ENCODE peak calls at places on chromosomes 4 and X, in five cellular contexts. One of them, this sample, is unnamed.

GRCh38 chrX:102950908-102951866 is 14.1 kb downstream of the RAB40AL start:
- DNase-seq in T-cell: peak
- DNase-seq in esophagus squamous epithelium: no peak
- DNase-seq in BJ: no peak
- DNase-seq in posterior vena cava: no peak
- DNase-seq in this sample: peak

GRCh38 chr4:54499308-54500074 is 158.3 kb upstream of the KIT start:
- DNase-seq in T-cell: no peak
- DNase-seq in esophagus squamous epithelium: no peak
- DNase-seq in BJ: peak
- DNase-seq in posterior vena cava: no peak
- DNase-seq in this sample: no peak

GRCh38 chr4:72679666-72680065 is 110.6 kb upstream of the ADAMTS3 start:
- DNase-seq in T-cell: no peak
- DNase-seq in esophagus squamous epithelium: no peak
- DNase-seq in BJ: no peak
- DNase-seq in posterior vena cava: no peak
- DNase-seq in this sample: no peak

GRCh38 chrX:38215141-38215540 is 5.5 kb downstream of the SRPX start:
- DNase-seq in T-cell: no peak
- DNase-seq in esophagus squamous epithelium: no peak
- DNase-seq in BJ: peak
- DNase-seq in posterior vena cava: no peak
- DNase-seq in this sample: no peak

GRCh38 chrX:6266041-6266440 is 37.4 kb upstream of the NLGN4X start:
- DNase-seq in T-cell: no peak
- DNase-seq in esophagus squamous epithelium: no peak
- DNase-seq in BJ: no peak
- DNase-seq in posterior vena cava: no peak
- DNase-seq in this sample: no peak

GRCh38 chrX:16476692-16477091 is 173.3 kb upstream of the S100G start:
- DNase-seq in T-cell: no peak
- DNase-seq in esophagus squamous epithelium: no peak
- DNase-seq in BJ: no peak
- DNase-seq in posterior vena cava: no peak
- DNase-seq in this sample: no peak

GRCh38 chrX:78307665-78308064 is 19.7 kb downstream of the CYSLTR1 start:
- DNase-seq in T-cell: no peak
- DNase-seq in esophagus squamous epithelium: no peak
- DNase-seq in BJ: no peak
- DNase-seq in posterior vena cava: no peak
- DNase-seq in this sample: no peak

GRCh38 chr4:3399277-3400194 is 42.2 kb upstream of the HGFAC start:
- DNase-seq in T-cell: no peak
- DNase-seq in esophagus squamous epithelium: no peak
- DNase-seq in BJ: no peak
- DNase-seq in posterior vena cava: no peak
- DNase-seq in this sample: no peak

GRCh38 chr4:73901031-73901430 is 31.8 kb downstream of the CXCL1 start:
- DNase-seq in T-cell: no peak
- DNase-seq in esophagus squamous epithelium: no peak
- DNase-seq in BJ: no peak
- DNase-seq in posterior vena cava: no peak
- DNase-seq in this sample: no peak

GRCh38 chrX:15749642-15750610 is 11.9 kb downstream of the CA5B start:
- DNase-seq in T-cell: peak
- DNase-seq in esophagus squamous epithelium: no peak
- DNase-seq in BJ: no peak
- DNase-seq in posterior vena cava: no peak
- DNase-seq in this sample: peak

GRCh38 chr4:15336410-15337184 is 91.2 kb upstream of the C1QTNF7 start:
- DNase-seq in T-cell: no peak
- DNase-seq in esophagus squamous epithelium: no peak
- DNase-seq in BJ: peak
- DNase-seq in posterior vena cava: no peak
- DNase-seq in this sample: no peak

GRCh38 chr4:41124916-41125548 is 89.3 kb downstream of the APBB2 start:
- DNase-seq in T-cell: no peak
- DNase-seq in esophagus squamous epithelium: no peak
- DNase-seq in BJ: no peak
- DNase-seq in posterior vena cava: no peak
- DNase-seq in this sample: no peak

GRCh38 chr4:87354168-87355102 is 31.8 kb upstream of the HSD17B13 start:
- DNase-seq in T-cell: no peak
- DNase-seq in esophagus squamous epithelium: no peak
- DNase-seq in BJ: no peak
- DNase-seq in posterior vena cava: no peak
- DNase-seq in this sample: no peak

GRCh38 chr4:156775803-156776202 is 195.8 kb downstream of the PDGFC start:
- DNase-seq in T-cell: no peak
- DNase-seq in esophagus squamous epithelium: no peak
- DNase-seq in BJ: no peak
- DNase-seq in posterior vena cava: no peak
- DNase-seq in this sample: no peak

GRCh38 chrX:68994135-68994882 is 165.5 kb downstream of the EFNB1 start:
- DNase-seq in T-cell: no peak
- DNase-seq in esophagus squamous epithelium: no peak
- DNase-seq in BJ: no peak
- DNase-seq in posterior vena cava: no peak
- DNase-seq in this sample: no peak

GRCh38 chrX:318739-319578 is at the start of gene GTPBP6:
- DNase-seq in T-cell: peak
- DNase-seq in esophagus squamous epithelium: no peak
- DNase-seq in BJ: peak
- DNase-seq in posterior vena cava: peak
- DNase-seq in this sample: peak

GRCh38 chr4:82934441-82934840 is 33.9 kb downstream of the THAP9 start:
- DNase-seq in T-cell: no peak
- DNase-seq in esophagus squamous epithelium: no peak
- DNase-seq in BJ: no peak
- DNase-seq in posterior vena cava: no peak
- DNase-seq in this sample: no peak

GRCh38 chr4:108172780-108173598 is 4.3 kb upstream of the LEF1 start:
- DNase-seq in T-cell: peak
- DNase-seq in esophagus squamous epithelium: no peak
- DNase-seq in BJ: no peak
- DNase-seq in posterior vena cava: no peak
- DNase-seq in this sample: peak

GRCh38 chr4:182555997-182556418 is 312.8 kb downstream of the TENM3 start:
- DNase-seq in T-cell: no peak
- DNase-seq in esophagus squamous epithelium: no peak
- DNase-seq in BJ: peak
- DNase-seq in posterior vena cava: no peak
- DNase-seq in this sample: no peak

GRCh38 chrX:110055616-110056015 is 52.7 kb downstream of the TMEM164 start:
- DNase-seq in T-cell: no peak
- DNase-seq in esophagus squamous epithelium: no peak
- DNase-seq in BJ: no peak
- DNase-seq in posterior vena cava: no peak
- DNase-seq in this sample: no peak

GRCh38 chrX:118455013-118455412 is 40.6 kb upstream of the DOCK11 start:
- DNase-seq in T-cell: no peak
- DNase-seq in esophagus squamous epithelium: no peak
- DNase-seq in BJ: no peak
- DNase-seq in posterior vena cava: no peak
- DNase-seq in this sample: no peak

GRCh38 chr4:67071641-67072040 is 473.7 kb downstream of the CENPC start:
- DNase-seq in T-cell: no peak
- DNase-seq in esophagus squamous epithelium: no peak
- DNase-seq in BJ: no peak
- DNase-seq in posterior vena cava: no peak
- DNase-seq in this sample: no peak

GRCh38 chr4:59122626-59123025 is 2012.4 kb upstream of the IGFBP7 start:
- DNase-seq in T-cell: no peak
- DNase-seq in esophagus squamous epithelium: no peak
- DNase-seq in BJ: no peak
- DNase-seq in posterior vena cava: no peak
- DNase-seq in this sample: no peak

GRCh38 chr4:154982187-154983047 is 201.3 kb downstream of the RBM46 start:
- DNase-seq in T-cell: peak
- DNase-seq in esophagus squamous epithelium: no peak
- DNase-seq in BJ: no peak
- DNase-seq in posterior vena cava: no peak
- DNase-seq in this sample: no peak

GRCh38 chr4:36138221-36138620 is 106.1 kb downstream of the ARAP2 start:
- DNase-seq in T-cell: no peak
- DNase-seq in esophagus squamous epithelium: no peak
- DNase-seq in BJ: no peak
- DNase-seq in posterior vena cava: no peak
- DNase-seq in this sample: no peak

GRCh38 chr4:84480082-84480481 is 19.0 kb downstream of the NKX6-1 start:
- DNase-seq in T-cell: no peak
- DNase-seq in esophagus squamous epithelium: no peak
- DNase-seq in BJ: no peak
- DNase-seq in posterior vena cava: no peak
- DNase-seq in this sample: no peak

GRCh38 chrX:24063488-24063887 is 8.7 kb downstream of the EIF2S3 start:
- DNase-seq in T-cell: no peak
- DNase-seq in esophagus squamous epithelium: no peak
- DNase-seq in BJ: no peak
- DNase-seq in posterior vena cava: no peak
- DNase-seq in this sample: no peak

GRCh38 chr4:133555671-133556070 is 406.6 kb downstream of the PCDH10 start:
- DNase-seq in T-cell: no peak
- DNase-seq in esophagus squamous epithelium: no peak
- DNase-seq in BJ: no peak
- DNase-seq in posterior vena cava: no peak
- DNase-seq in this sample: no peak

GRCh38 chr4:115866364-115866896 is 753.0 kb upstream of the NDST4 start:
- DNase-seq in T-cell: no peak
- DNase-seq in esophagus squamous epithelium: no peak
- DNase-seq in BJ: no peak
- DNase-seq in posterior vena cava: no peak
- DNase-seq in this sample: no peak

This sample was measured in activated T-helper 2 cell treated with anti-CD3 and anti-CD28 coated beads, Interferon-gamma antibody, Interleukin-2, Interleukin-4, amounts not matched to agents 10 μg/mL and 5 μg/mL and 100 μg/mL, durations not matched to agents 14 hours and 24 hours and 36 hours.